ENCODE peak calls at places on chromosomes 3 and 15, in seven cellular contexts. S is HepG2, Z is hepatocyte, P is SK-N-SH, F is GM23338, I is neural progenitor cell, K is pancreas. R is an unnamed sample. For H3K4me1, the result is how much of the 10 kb centered on the place peaks cover.

GRCh38 chr15:68439506-68439905 is 7.5 kb upstream of the ITGA11 start:
- DNase-seq in I (no peak), P (no peak), Z (no peak), F (no peak), K (no peak), S (no peak), R (no peak)

GRCh38 chr3:125591116-125591755 is 4.1 kb downstream of the OSBPL11 start:
- DNase-seq in S (no peak), F (peak), I (no peak), Z (no peak), K (no peak), P (peak), R (no peak)

GRCh38 chr3:122982202-122983185 is 45.1 kb downstream of the SEMA5B start:
- DNase-seq in P (no peak), K (no peak), F (peak), Z (no peak), S (peak), I (peak), R (no peak)

GRCh38 chr15:87730706-87731105 is 525.8 kb downstream of the NTRK3 start:
- DNase-seq in S (no peak), K (no peak), I (no peak), P (no peak), F (no peak), Z (no peak), R (no peak)

GRCh38 chr3:150765949-150766720 is 3.2 kb upstream of the SIAH2 start:
- DNase-seq in Z (no peak), P (no peak), I (peak), S (peak), F (peak), K (no peak), R (no peak)

GRCh38 chr15:60395276-60396011 is 2.3 kb downstream of the ANXA2 start:
- DNase-seq in I (peak), F (no peak), Z (no peak), K (no peak), S (no peak), P (no peak), R (no peak)

GRCh38 chr3:176796371-176796770 is 400.9 kb downstream of the TBL1XR1 start:
- DNase-seq in S (no peak), I (no peak), F (no peak), P (no peak), K (no peak), Z (peak), R (no peak)

GRCh38 chr15:89129123-89129815 is 41.0 kb downstream of the ABHD2 start:
- DNase-seq in I (peak), P (peak), F (peak), Z (peak), K (peak), S (no peak), R (peak)

GRCh38 chr15:100515758-100516157 is 13.0 kb downstream of the CERS3 start:
- DNase-seq in P (no peak), K (no peak), Z (peak), F (no peak), S (no peak), I (no peak), R (no peak)

GRCh38 chr15:73989001-73989798 is 2.9 kb downstream of the STOML1 start:
- DNase-seq in Z (peak), I (no peak), K (no peak), F (no peak), S (no peak), P (no peak), R (peak)

GRCh38 chr15:38463893-38464292 is 10.0 kb downstream of the FAM98B start:
- DNase-seq in Z (no peak), I (no peak), S (no peak), P (no peak), K (no peak), F (no peak), R (no peak)

GRCh38 chr15:78195735-78196201 is 38.6 kb downstream of the ACSBG1 start:
- DNase-seq in K (no peak), S (peak), Z (peak), P (peak), F (peak), I (peak), R (no peak)

GRCh38 chr3:71956716-71957115 is 171.8 kb upstream of the PROK2 start:
- DNase-seq in Z (no peak), I (peak), P (no peak), F (peak), S (no peak), K (no peak), R (peak)

GRCh38 chr3:146502887-146503458 is 33.6 kb upstream of the PLSCR2 start:
- DNase-seq in S (no peak), P (no peak), Z (no peak), I (no peak), F (no peak), K (no peak), R (no peak)

GRCh38 chr3:32937331-32937730 is 14.1 kb upstream of the CCR4 start:
- DNase-seq in K (no peak), Z (no peak), S (no peak), P (no peak), I (no peak), F (no peak), R (peak)

GRCh38 chr15:47383801-47384200 is 333.5 kb upstream of the SEMA6D start:
- DNase-seq in S (no peak), Z (no peak), F (no peak), I (no peak), P (no peak), K (no peak), R (no peak)

GRCh38 chr15:67917636-67918035 is 77.8 kb upstream of the RNU6-1 start:
- DNase-seq in P (no peak), K (no peak), S (no peak), F (no peak), Z (no peak), I (peak), R (no peak)

GRCh38 chr15:69469467-69470191 is 17.0 kb downstream of the RPLP1 start:
- DNase-seq in P (no peak), I (no peak), S (no peak), Z (peak), F (no peak), K (no peak), R (no peak)

GRCh38 chr15:71182522-71182921 is 67.3 kb downstream of the THSD4 start:
- DNase-seq in I (no peak), K (no peak), S (no peak), P (no peak), Z (no peak), F (no peak), R (no peak)

GRCh38 chr15:60799885-60800728 is 321.2 kb upstream of the ICE2 start:
- DNase-seq in K (no peak), F (no peak), Z (no peak), S (no peak), P (peak), I (no peak), R (no peak)

GRCh38 chr3:128466840-128467541 is at the start of gene DNAJB8:
- DNase-seq in P (no peak), K (no peak), Z (no peak), S (no peak), F (no peak), I (no peak), R (no peak)

GRCh38 chr3:174955513-174956001 is 96.4 kb downstream of the NAALADL2 start:
- DNase-seq in P (no peak), S (peak), K (no peak), I (no peak), F (no peak), Z (peak), R (peak)

GRCh38 chr3:11989383-11990050 is 14.7 kb upstream of the SYN2 start:
- DNase-seq in I (no peak), Z (no peak), S (no peak), P (no peak), F (peak), K (no peak), R (no peak)

GRCh38 chr15:101568304-101568703 is 78.8 kb upstream of the PCSK6 start:
- DNase-seq in I (no peak), P (no peak), K (no peak), S (no peak), Z (no peak), F (no peak), R (no peak)

GRCh38 chr3:19264424-19264823 is 116.1 kb downstream of the KCNH8 start:
- DNase-seq in S (no peak), Z (no peak), I (no peak), F (no peak), P (no peak), K (no peak), R (no peak)

GRCh38 chr15:66760968-66761722 is 59.1 kb downstream of the SMAD6 start:
- DNase-seq in K (no peak), Z (peak), P (no peak), F (no peak), I (no peak), S (no peak), R (no peak)

GRCh38 chr15:89805241-89806216 is 9.1 kb downstream of the ANPEP start:
- DNase-seq in P (no peak), K (peak), I (no peak), F (no peak), S (no peak), Z (no peak), R (no peak)

GRCh38 chr3:15511156-15511555 is 10.3 kb downstream of the COLQ start:
- DNase-seq in F (no peak), I (no peak), S (no peak), P (no peak), K (no peak), Z (no peak), R (no peak)

GRCh38 chr3:64696896-64697295 is 9.1 kb upstream of the ADAMTS9 start:
- DNase-seq in Z (no peak), I (no peak), F (no peak), K (no peak), P (no peak), S (no peak), R (no peak)

GRCh38 chr15:30043211-30043655 is 39.5 kb upstream of the GOLGA8J start:
- DNase-seq in F (no peak), I (no peak), P (peak), S (no peak), K (no peak), Z (no peak), R (peak)

GRCh38 chr3:185988816-185989175 is 51.0 kb upstream of the TRA2B start:
- DNase-seq in S (no peak), I (no peak), F (no peak), P (no peak), K (no peak), Z (no peak), R (no peak)

GRCh38 chr3:185852562-185853135 is 27.8 kb upstream of the IGF2BP2 start:
- DNase-seq in P (no peak), K (no peak), Z (no peak), F (no peak), S (no peak), I (no peak), R (no peak)

GRCh38 chr3:170178631-170179030 is 2.9 kb downstream of the PHC3 start:
- DNase-seq in I (no peak), S (no peak), F (no peak), K (no peak), P (no peak), Z (no peak), R (no peak)

GRCh38 chr3:14471690-14472089 is 68.5 kb downstream of the GRIP2 start:
- DNase-seq in S (no peak), F (no peak), P (no peak), Z (no peak), I (no peak), K (no peak), R (no peak)

GRCh38 chr15:51864408-51865056 is 35.1 kb downstream of the TMOD3 start:
- DNase-seq in Z (no peak), I (no peak), F (peak), P (no peak), S (no peak), K (no peak), R (no peak)

GRCh38 chr15:51658664-51659063 is 22.6 kb upstream of the SCG3 start:
- DNase-seq in Z (no peak), F (peak), S (no peak), P (no peak), K (no peak), I (no peak), R (peak)

GRCh38 chr3:114496874-114497273 is 203.0 kb downstream of the TIGIT start:
- DNase-seq in I (no peak), F (no peak), S (peak), K (no peak), Z (peak), P (no peak), R (peak)

GRCh38 chr3:27357665-27358258 is 11.4 kb downstream of the NEK10 start:
- DNase-seq in S (peak), I (peak), P (peak), F (peak), K (no peak), Z (peak), R (peak)

GRCh38 chr15:25504307-25504706 is 65.5 kb upstream of the UBE3A start:
- DNase-seq in S (no peak), F (no peak), Z (no peak), I (no peak), K (no peak), P (no peak), R (peak)

GRCh38 chr3:127167315-127168043 is 25.5 kb upstream of the PRR23E start:
- DNase-seq in I (no peak), S (no peak), Z (no peak), K (no peak), P (no peak), F (no peak), R (no peak)

GRCh38 chr3:172133830-172134229 is 94.5 kb downstream of the FNDC3B start:
- DNase-seq in F (no peak), S (no peak), P (no peak), Z (no peak), I (no peak), K (no peak), R (no peak)
- H3K27ac ChIP-seq in F (peak), S (peak), P (no peak), Z (peak), I (no peak), K (no peak), R (no peak)

GRCh38 chr3:52480768-52481715 is 14.1 kb upstream of the STAB1 start:
- DNase-seq in K (no peak), P (no peak), Z (no peak), F (no peak), S (no peak), I (no peak), R (no peak)

GRCh38 chr3:52479876-52480575 is 15.1 kb upstream of the STAB1 start:
- DNase-seq in Z (no peak), P (no peak), S (no peak), I (no peak), F (no peak), K (no peak), R (no peak)

GRCh38 chr3:52481819-52482521 is 13.2 kb upstream of the STAB1 start:
- DNase-seq in I (peak), K (no peak), P (peak), F (peak), Z (no peak), S (no peak), R (no peak)

GRCh38 chr3:52477076-52477895 is 17.9 kb upstream of the STAB1 start:
- DNase-seq in S (no peak), K (no peak), I (no peak), P (no peak), F (no peak), Z (no peak), R (no peak)

GRCh38 chr3:52479037-52479875 is 15.9 kb upstream of the STAB1 start:
- DNase-seq in F (no peak), Z (no peak), S (no peak), P (peak), I (no peak), K (no peak), R (no peak)
- H3K4me1 ChIP-seq in F (under half), Z (under half), S (under half), P (under half), I (under half), K (under half), R (under half)

DNA sequence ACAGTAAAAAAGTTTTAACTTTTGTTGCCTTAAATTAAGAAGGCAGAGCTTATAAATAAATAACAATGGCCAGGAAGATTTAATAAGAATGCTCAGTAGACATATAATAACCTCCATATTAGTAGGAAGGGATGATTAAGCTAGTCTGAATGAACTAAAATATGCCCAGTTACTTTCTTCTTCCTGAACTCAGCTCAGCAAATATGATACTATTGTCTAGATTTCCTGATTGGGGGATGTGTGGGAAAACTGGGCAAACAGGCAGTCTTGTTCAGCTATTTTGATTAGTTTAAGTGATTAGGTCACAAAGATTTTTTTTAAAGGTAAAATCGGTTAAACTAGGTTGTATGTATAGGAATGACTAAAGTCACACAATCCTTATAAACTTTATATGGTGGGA is 167.2 kb upstream of the SLC2A2 start:
- DNase-seq in K (no peak), F (no peak), S (no peak), Z (no peak), I (no peak), P (no peak), R (no peak)
- H3K27ac ChIP-seq in K (no peak), F (no peak), S (no peak), Z (no peak), I (no peak), P (peak), R (no peak)

GRCh38 chr3:39383913-39384664 is 919 bp downstream of the SLC25A38 start:
- DNase-seq in I (peak), F (peak), Z (peak), K (peak), P (peak), S (peak), R (peak)

GRCh38 chr3:39387411-39387975 is 4.3 kb downstream of the SLC25A38 start:
- DNase-seq in S (no peak), F (no peak), P (no peak), K (no peak), I (no peak), Z (no peak), R (no peak)

GRCh38 chr3:39384665-39385000 is 1.5 kb downstream of the SLC25A38 start:
- DNase-seq in P (no peak), S (no peak), Z (no peak), K (no peak), I (no peak), F (no peak), R (no peak)

GRCh38 chr3:39385456-39386098 is 2.4 kb downstream of the SLC25A38 start:
- DNase-seq in S (no peak), I (no peak), P (no peak), Z (no peak), F (no peak), K (no peak), R (no peak)

DNA sequence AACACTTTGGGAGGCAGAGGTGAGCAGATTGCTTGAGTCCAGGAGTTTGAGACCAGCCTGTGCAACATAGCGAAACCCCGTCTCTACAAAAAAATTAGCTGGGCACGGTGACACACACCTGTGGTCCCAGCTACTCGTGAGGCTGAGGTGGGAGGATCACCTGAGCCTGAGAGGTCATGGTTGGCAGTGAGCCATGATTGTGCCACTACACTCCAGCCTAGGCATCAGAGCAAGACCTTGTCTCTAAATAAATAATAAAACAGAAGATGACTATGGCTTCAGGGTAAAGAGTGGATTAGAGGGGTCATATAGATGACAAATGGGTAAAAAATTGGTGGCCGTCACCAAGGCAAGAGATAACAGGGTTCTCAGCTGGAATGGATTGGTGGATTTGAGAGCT is 3.2 kb downstream of the SLC25A38 start:
- DNase-seq in K (no peak), P (no peak), S (no peak), F (no peak), Z (no peak), I (no peak), R (no peak)
- H3K4me1 ChIP-seq in K (under half), P (under half), S (under half), F (under half), Z (under half), I (under half), R (under half)

DNA sequence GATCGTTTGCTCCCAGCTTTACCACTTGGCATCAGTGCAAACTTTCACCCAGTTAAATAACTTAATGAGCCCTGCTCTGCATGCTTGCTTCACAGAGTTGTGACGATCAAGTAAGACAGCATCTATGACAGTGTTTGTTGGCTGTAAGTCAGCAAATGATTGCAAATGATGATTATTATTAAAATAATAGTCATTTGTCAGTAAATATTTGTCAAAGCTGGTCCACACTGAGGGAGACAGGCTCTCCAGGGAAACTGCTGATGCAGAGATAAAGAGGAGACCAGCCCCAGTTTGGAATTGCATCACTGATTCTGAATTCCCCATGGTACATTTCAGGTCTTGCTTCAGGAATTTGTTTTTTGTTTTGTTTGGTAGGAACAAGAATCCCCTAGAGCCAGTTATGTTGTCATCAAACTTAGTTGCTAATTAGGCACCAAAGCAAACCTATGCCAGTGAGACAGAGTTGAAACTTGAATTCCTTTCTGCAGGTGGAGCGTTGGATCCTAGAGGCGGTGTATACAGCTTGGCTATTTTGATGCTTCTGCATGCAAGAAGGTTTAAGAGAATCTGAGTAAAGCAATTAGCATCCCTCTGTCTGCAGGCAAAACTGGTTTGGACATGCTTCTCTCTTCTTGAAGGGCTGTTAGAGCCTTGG is 338.7 kb upstream of the TPRG1 start:
- DNase-seq in F (peak), S (no peak), P (no peak), I (peak), Z (no peak), K (no peak), R (no peak)
- H3K27ac ChIP-seq in F (no peak), S (no peak), P (peak), I (no peak), Z (peak), K (no peak), R (no peak)

DNA sequence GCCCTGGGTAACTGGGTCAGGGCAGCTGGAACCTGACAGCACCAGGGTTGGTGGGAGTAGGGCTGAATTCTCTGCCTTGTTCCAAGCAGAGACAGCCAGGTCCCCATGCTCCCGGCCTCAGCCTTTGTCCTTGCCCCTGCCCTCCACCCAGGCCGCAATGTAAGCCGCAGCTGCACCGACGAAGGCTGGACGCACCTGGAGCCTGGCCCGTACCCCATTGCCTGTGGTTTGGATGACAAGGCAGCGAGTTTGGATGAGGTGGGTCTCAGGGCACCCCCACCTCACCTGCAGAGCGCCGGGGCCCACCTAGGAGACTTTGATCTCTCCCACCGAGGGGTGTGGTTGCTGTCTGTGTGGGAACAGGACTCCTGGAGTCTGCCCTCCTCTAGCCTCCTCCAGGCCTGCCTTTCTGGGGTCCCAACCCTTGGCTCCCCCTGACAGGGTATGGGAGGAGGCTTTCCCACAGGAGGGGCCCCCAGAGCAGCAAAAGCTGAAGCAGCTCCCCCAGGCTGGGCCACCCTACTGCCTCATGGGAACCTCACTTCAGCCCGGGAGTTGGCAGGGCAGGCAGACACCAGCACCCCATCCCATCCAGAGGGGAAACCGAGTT is 23.4 kb downstream of the VIPR1 start:
- DNase-seq in K (no peak), Z (no peak), P (no peak), S (no peak), F (no peak), I (no peak), R (no peak)
- H3K4me1 ChIP-seq in K (under half), Z (under half), P (under half), S (under half), F (under half), I (under half), R (under half)

GRCh38 chr3:47669026-47669749 is 90.5 kb upstream of the CSPG5 start:
- DNase-seq in F (no peak), P (no peak), Z (no peak), S (no peak), K (no peak), I (no peak), R (no peak)
- H3K27ac ChIP-seq in F (no peak), P (peak), Z (no peak), S (no peak), K (no peak), I (no peak), R (no peak)

GRCh38 chr3:31534036-31534435 is 1.3 kb downstream of the STT3B start:
- DNase-seq in S (peak), F (no peak), K (no peak), Z (peak), P (peak), I (no peak), R (peak)
- H3K4me1 ChIP-seq in S (under half), F (under half), K (under half), Z (under half), P (under half), I (under half), R (under half)